ENCODE peak calls at places on chromosomes 7 and 10, in nine cellular contexts. One of them, this sample, is unnamed.

GRCh38 chr7:19023477-19023876 is 94.0 kb downstream of the TWIST1 start:
- DNase-seq in fibroblast of mammary gland: no peak
- DNase-seq in hepatocyte: no peak
- DNase-seq in Peyer's patch: no peak
- DNase-seq in K562: no peak
- DNase-seq in cardiac fibroblast: no peak
- DNase-seq in lower leg skin: no peak
- DNase-seq in HCT116: no peak
- DNase-seq in foreskin fibroblast: no peak
- DNase-seq in this sample: no peak

GRCh38 chr10:9301148-9301547 is 1246.7 kb downstream of the GATA3 start:
- DNase-seq in foreskin fibroblast: no peak
- DNase-seq in cardiac fibroblast: no peak
- DNase-seq in Peyer's patch: no peak
- DNase-seq in hepatocyte: no peak
- DNase-seq in fibroblast of mammary gland: peak
- DNase-seq in K562: no peak
- DNase-seq in lower leg skin: no peak
- DNase-seq in HCT116: no peak
- DNase-seq in this sample: peak

GRCh38 chr7:20790273-20790842 is 3.7 kb upstream of the SP8 start:
- DNase-seq in foreskin fibroblast: no peak
- DNase-seq in K562: no peak
- DNase-seq in Peyer's patch: no peak
- DNase-seq in cardiac fibroblast: no peak
- DNase-seq in HCT116: no peak
- DNase-seq in fibroblast of mammary gland: no peak
- DNase-seq in lower leg skin: no peak
- DNase-seq in hepatocyte: no peak
- DNase-seq in this sample: no peak

GRCh38 chr7:137685439-137686164 is 161.2 kb downstream of the DGKI start:
- DNase-seq in Peyer's patch: no peak
- DNase-seq in hepatocyte: no peak
- DNase-seq in lower leg skin: no peak
- DNase-seq in K562: no peak
- DNase-seq in HCT116: no peak
- DNase-seq in cardiac fibroblast: peak
- DNase-seq in foreskin fibroblast: no peak
- DNase-seq in fibroblast of mammary gland: peak
- DNase-seq in this sample: no peak

GRCh38 chr10:124384142-124384541 is 34.6 kb downstream of the OAT start:
- DNase-seq in fibroblast of mammary gland: no peak
- DNase-seq in K562: no peak
- DNase-seq in cardiac fibroblast: peak
- DNase-seq in HCT116: no peak
- DNase-seq in foreskin fibroblast: no peak
- DNase-seq in hepatocyte: no peak
- DNase-seq in lower leg skin: no peak
- DNase-seq in Peyer's patch: no peak
- DNase-seq in this sample: peak

GRCh38 chr10:79904671-79905321 is 44.1 kb downstream of the SFTPD start:
- DNase-seq in lower leg skin: no peak
- DNase-seq in cardiac fibroblast: peak
- DNase-seq in foreskin fibroblast: peak
- DNase-seq in Peyer's patch: peak
- DNase-seq in fibroblast of mammary gland: peak
- DNase-seq in K562: peak
- DNase-seq in HCT116: peak
- DNase-seq in hepatocyte: peak
- DNase-seq in this sample: no peak

GRCh38 chr7:29161226-29161625 is 14.9 kb upstream of the CPVL start:
- DNase-seq in K562: no peak
- DNase-seq in fibroblast of mammary gland: no peak
- DNase-seq in Peyer's patch: no peak
- DNase-seq in lower leg skin: no peak
- DNase-seq in HCT116: no peak
- DNase-seq in hepatocyte: no peak
- DNase-seq in foreskin fibroblast: no peak
- DNase-seq in cardiac fibroblast: no peak
- DNase-seq in this sample: no peak

GRCh38 chr10:57638411-57638810 is 629.3 kb downstream of the IPMK start:
- DNase-seq in fibroblast of mammary gland: no peak
- DNase-seq in lower leg skin: no peak
- DNase-seq in Peyer's patch: no peak
- DNase-seq in hepatocyte: no peak
- DNase-seq in HCT116: no peak
- DNase-seq in cardiac fibroblast: no peak
- DNase-seq in K562: no peak
- DNase-seq in foreskin fibroblast: no peak
- DNase-seq in this sample: peak

GRCh38 chr7:140726304-140726703 is 29.8 kb downstream of the NDUFB2 start:
- DNase-seq in K562: peak
- DNase-seq in Peyer's patch: no peak
- DNase-seq in foreskin fibroblast: no peak
- DNase-seq in lower leg skin: no peak
- DNase-seq in hepatocyte: peak
- DNase-seq in cardiac fibroblast: peak
- DNase-seq in HCT116: peak
- DNase-seq in fibroblast of mammary gland: peak
- DNase-seq in this sample: peak

GRCh38 chr10:116848032-116848911 is 1.0 kb upstream of the ENO4 start:
- DNase-seq in Peyer's patch: peak
- DNase-seq in K562: no peak
- DNase-seq in fibroblast of mammary gland: peak
- DNase-seq in foreskin fibroblast: no peak
- DNase-seq in lower leg skin: no peak
- DNase-seq in cardiac fibroblast: no peak
- DNase-seq in hepatocyte: no peak
- DNase-seq in HCT116: no peak
- DNase-seq in this sample: peak

GRCh38 chr7:85529197-85529596 is 342.3 kb upstream of the SEMA3D start:
- DNase-seq in cardiac fibroblast: peak
- DNase-seq in hepatocyte: peak
- DNase-seq in Peyer's patch: peak
- DNase-seq in fibroblast of mammary gland: peak
- DNase-seq in lower leg skin: peak
- DNase-seq in K562: no peak
- DNase-seq in HCT116: no peak
- DNase-seq in foreskin fibroblast: peak
- DNase-seq in this sample: peak

GRCh38 chr10:26780793-26781601 is 79.8 kb downstream of the ABI1 start:
- DNase-seq in cardiac fibroblast: peak
- DNase-seq in hepatocyte: peak
- DNase-seq in fibroblast of mammary gland: peak
- DNase-seq in foreskin fibroblast: peak
- DNase-seq in Peyer's patch: no peak
- DNase-seq in K562: no peak
- DNase-seq in lower leg skin: peak
- DNase-seq in HCT116: peak
- DNase-seq in this sample: peak

GRCh38 chr7:92826258-92827004 is 9.9 kb downstream of the CDK6 start:
- DNase-seq in fibroblast of mammary gland: no peak
- DNase-seq in HCT116: no peak
- DNase-seq in Peyer's patch: no peak
- DNase-seq in cardiac fibroblast: no peak
- DNase-seq in foreskin fibroblast: no peak
- DNase-seq in lower leg skin: no peak
- DNase-seq in hepatocyte: no peak
- DNase-seq in K562: no peak
- DNase-seq in this sample: no peak

GRCh38 chr10:128835361-128835760 is 631.7 kb upstream of the MGMT start:
- DNase-seq in foreskin fibroblast: no peak
- DNase-seq in fibroblast of mammary gland: no peak
- DNase-seq in K562: no peak
- DNase-seq in Peyer's patch: no peak
- DNase-seq in HCT116: no peak
- DNase-seq in cardiac fibroblast: no peak
- DNase-seq in hepatocyte: no peak
- DNase-seq in lower leg skin: no peak
- DNase-seq in this sample: no peak

GRCh38 chr7:30469303-30469702 is 9.3 kb downstream of the NOD1 start:
- DNase-seq in fibroblast of mammary gland: peak
- DNase-seq in hepatocyte: peak
- DNase-seq in foreskin fibroblast: peak
- DNase-seq in lower leg skin: peak
- DNase-seq in K562: no peak
- DNase-seq in HCT116: peak
- DNase-seq in cardiac fibroblast: peak
- DNase-seq in Peyer's patch: peak
- DNase-seq in this sample: peak

DNA sequence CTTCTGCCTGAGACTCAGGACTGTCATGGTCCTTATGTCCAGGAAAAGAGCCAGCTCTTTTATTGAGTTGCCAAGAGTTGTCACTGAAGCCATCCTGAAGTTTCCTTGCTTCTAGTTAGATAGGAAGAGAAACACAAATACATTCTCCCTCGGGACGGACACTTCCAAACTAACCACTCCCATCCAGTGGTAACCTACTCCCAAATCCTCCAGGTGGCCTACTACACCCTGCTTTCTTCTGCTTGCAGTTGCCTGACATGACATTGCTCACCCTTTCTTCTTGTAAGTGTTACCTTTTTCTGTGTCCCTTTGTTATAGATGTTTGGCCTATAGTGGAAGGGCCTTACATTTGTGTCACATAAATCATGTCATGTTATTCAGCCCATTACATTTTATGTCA is 346.8 kb downstream of the NRG3 start:
- DNase-seq in fibroblast of mammary gland: peak
- DNase-seq in hepatocyte: no peak
- DNase-seq in Peyer's patch: no peak
- DNase-seq in cardiac fibroblast: no peak
- DNase-seq in HCT116: no peak
- DNase-seq in foreskin fibroblast: no peak
- DNase-seq in K562: no peak
- DNase-seq in lower leg skin: no peak
- DNase-seq in this sample: peak
- TF ChIP-seq CTCF in fibroblast of mammary gland: no peak
- TF ChIP-seq CTCF in hepatocyte: no peak
- TF ChIP-seq CTCF in Peyer's patch: no peak
- TF ChIP-seq CTCF in cardiac fibroblast: no peak
- TF ChIP-seq CTCF in HCT116: no peak
- TF ChIP-seq CTCF in foreskin fibroblast: no peak
- TF ChIP-seq CTCF in K562: no peak
- TF ChIP-seq CTCF in lower leg skin: no peak
- TF ChIP-seq CTCF in this sample: no peak

GRCh38 chr7:17988858-17989257 is 38.8 kb downstream of the PRPS1L1 start:
- DNase-seq in cardiac fibroblast: no peak
- DNase-seq in foreskin fibroblast: no peak
- DNase-seq in hepatocyte: no peak
- DNase-seq in HCT116: no peak
- DNase-seq in K562: peak
- DNase-seq in Peyer's patch: no peak
- DNase-seq in lower leg skin: no peak
- DNase-seq in fibroblast of mammary gland: no peak
- DNase-seq in this sample: no peak
- TF ChIP-seq CTCF in cardiac fibroblast: no peak
- TF ChIP-seq CTCF in foreskin fibroblast: no peak
- TF ChIP-seq CTCF in hepatocyte: no peak
- TF ChIP-seq CTCF in HCT116: peak
- TF ChIP-seq CTCF in K562: no peak
- TF ChIP-seq CTCF in Peyer's patch: no peak
- TF ChIP-seq CTCF in lower leg skin: no peak
- TF ChIP-seq CTCF in fibroblast of mammary gland: no peak
- TF ChIP-seq CTCF in this sample: no peak

GRCh38 chr10:84262190-84262956 is 17.5 kb downstream of the RGR start:
- DNase-seq in hepatocyte: no peak
- DNase-seq in foreskin fibroblast: no peak
- DNase-seq in K562: no peak
- DNase-seq in fibroblast of mammary gland: no peak
- DNase-seq in lower leg skin: no peak
- DNase-seq in HCT116: no peak
- DNase-seq in cardiac fibroblast: no peak
- DNase-seq in Peyer's patch: no peak
- DNase-seq in this sample: no peak

GRCh38 chr10:84267503-84268126 is 22.8 kb downstream of the RGR start:
- DNase-seq in lower leg skin: no peak
- DNase-seq in hepatocyte: peak
- DNase-seq in Peyer's patch: peak
- DNase-seq in fibroblast of mammary gland: peak
- DNase-seq in K562: peak
- DNase-seq in HCT116: peak
- DNase-seq in foreskin fibroblast: peak
- DNase-seq in cardiac fibroblast: peak
- DNase-seq in this sample: peak

GRCh38 chr10:84265378-84265777 is 20.5 kb downstream of the RGR start:
- DNase-seq in K562: no peak
- DNase-seq in Peyer's patch: no peak
- DNase-seq in foreskin fibroblast: no peak
- DNase-seq in lower leg skin: no peak
- DNase-seq in fibroblast of mammary gland: no peak
- DNase-seq in cardiac fibroblast: no peak
- DNase-seq in hepatocyte: no peak
- DNase-seq in HCT116: no peak
- DNase-seq in this sample: no peak

GRCh38 chr10:84263716-84264115 is 18.9 kb downstream of the RGR start:
- DNase-seq in K562: no peak
- DNase-seq in HCT116: no peak
- DNase-seq in lower leg skin: no peak
- DNase-seq in fibroblast of mammary gland: no peak
- DNase-seq in cardiac fibroblast: no peak
- DNase-seq in Peyer's patch: no peak
- DNase-seq in foreskin fibroblast: no peak
- DNase-seq in hepatocyte: no peak
- DNase-seq in this sample: no peak

GRCh38 chr10:84264611-84265141 is 19.8 kb downstream of the RGR start:
- DNase-seq in fibroblast of mammary gland: peak
- DNase-seq in HCT116: peak
- DNase-seq in foreskin fibroblast: peak
- DNase-seq in lower leg skin: peak
- DNase-seq in Peyer's patch: peak
- DNase-seq in cardiac fibroblast: peak
- DNase-seq in K562: peak
- DNase-seq in hepatocyte: peak
- DNase-seq in this sample: peak
- TF ChIP-seq CTCF in fibroblast of mammary gland: peak
- TF ChIP-seq CTCF in HCT116: peak
- TF ChIP-seq CTCF in foreskin fibroblast: peak
- TF ChIP-seq CTCF in lower leg skin: peak
- TF ChIP-seq CTCF in Peyer's patch: peak
- TF ChIP-seq CTCF in cardiac fibroblast: peak
- TF ChIP-seq CTCF in K562: peak
- TF ChIP-seq CTCF in hepatocyte: peak
- TF ChIP-seq CTCF in this sample: peak

DNA sequence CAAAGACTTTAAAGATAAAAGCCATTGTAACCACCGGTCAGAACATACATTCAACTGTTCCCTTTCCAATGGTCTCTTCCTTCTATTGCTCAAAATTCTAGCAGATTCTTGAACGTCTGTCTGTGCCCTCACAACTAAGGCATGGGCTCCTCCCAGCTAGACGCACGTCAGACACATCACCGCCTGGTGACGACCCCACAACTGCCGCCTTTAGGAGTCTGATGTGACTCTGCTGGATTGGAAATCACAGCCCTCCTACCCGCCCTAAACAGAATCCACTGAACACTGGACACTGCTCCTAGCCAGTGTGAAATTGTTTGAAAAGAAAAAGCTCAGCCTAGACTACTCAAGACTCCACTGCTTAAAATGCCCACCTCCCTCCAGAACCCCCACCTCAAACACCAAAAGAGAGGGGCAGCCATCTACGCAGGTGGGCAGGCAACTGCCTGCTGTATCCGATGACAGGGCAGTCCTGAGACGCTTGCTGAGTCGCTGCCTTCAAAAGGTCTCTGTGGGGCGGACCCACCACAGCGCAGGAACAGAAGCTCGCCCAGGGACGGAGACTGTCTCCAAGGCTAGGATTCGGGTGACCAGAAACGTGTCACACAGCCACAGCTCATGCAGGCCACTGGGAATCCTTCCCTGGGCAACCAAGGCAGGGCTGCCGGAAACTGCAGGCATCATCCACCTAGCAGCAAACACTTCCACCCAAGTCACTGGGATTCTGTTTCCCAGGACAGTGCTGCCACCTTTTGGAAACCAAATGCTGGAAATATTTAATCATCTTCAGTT is 34.7 kb downstream of the GSDME start:
- DNase-seq in Peyer's patch: no peak
- DNase-seq in fibroblast of mammary gland: peak
- DNase-seq in HCT116: no peak
- DNase-seq in cardiac fibroblast: peak
- DNase-seq in foreskin fibroblast: peak
- DNase-seq in lower leg skin: no peak
- DNase-seq in K562: peak
- DNase-seq in hepatocyte: peak
- DNase-seq in this sample: peak
- TF ChIP-seq CTCF in Peyer's patch: peak
- TF ChIP-seq CTCF in fibroblast of mammary gland: peak
- TF ChIP-seq CTCF in HCT116: peak
- TF ChIP-seq CTCF in cardiac fibroblast: peak
- TF ChIP-seq CTCF in foreskin fibroblast: peak
- TF ChIP-seq CTCF in lower leg skin: no peak
- TF ChIP-seq CTCF in K562: peak
- TF ChIP-seq CTCF in hepatocyte: peak
- TF ChIP-seq CTCF in this sample: no peak

This sample was measured in MCF 10A.